ENCODE peak calls at places on chromosomes 6 and 20, in five cellular contexts. F is AG04450, P is Peyer's patch, V is MM.1S, B is NB4. K is an unnamed sample.
A peak's percentile ranks its signal among the peaks of the same experiment; 100 is the strongest.

GRCh38 chr6:150934380-150934779 is 68.9 kb downstream of the MTHFD1L start:
- DNase-seq in P (no peak), F (no peak), V (no peak), B (no peak), K (no peak)

GRCh38 chr6:12890171-12890790 is 173.7 kb downstream of the PHACTR1 start:
- DNase-seq in P (peak; percentile 65), B (peak; percentile 35), V (peak; percentile 10), F (no peak), K (no peak)

GRCh38 chr20:48656661-48657211 is 171.1 kb downstream of the PREX1 start:
- DNase-seq in V (no peak), F (no peak), B (no peak), P (no peak), K (no peak)

GRCh38 chr20:15656124-15656523 is 917.1 kb downstream of the KIF16B start:
- DNase-seq in F (no peak), P (no peak), V (no peak), B (no peak), K (no peak)

GRCh38 chr6:141359953-141360352 is 772.8 kb upstream of the GJE1 start:
- DNase-seq in V (no peak), F (no peak), B (no peak), P (no peak), K (no peak)

GRCh38 chr6:63997727-63998126 is 362.1 kb downstream of the PHF3 start:
- DNase-seq in V (no peak), B (no peak), F (no peak), P (no peak), K (no peak)

GRCh38 chr6:31777667-31778050 is 531 bp upstream of the VWA7 start:
- DNase-seq in B (no peak), V (no peak), F (no peak), P (no peak), K (no peak)

GRCh38 chr6:32068867-32069266 is 30.7 kb downstream of the CYP21A2 start:
- DNase-seq in V (no peak), P (no peak), B (no peak), F (no peak), K (no peak)

GRCh38 chr20:35820715-35821114 is 48.9 kb downstream of the PHF20 start:
- DNase-seq in V (no peak), P (no peak), B (no peak), F (no peak), K (no peak)

GRCh38 chr6:163335671-163336545 is 78.6 kb upstream of the QKI start:
- DNase-seq in V (no peak), P (no peak), F (no peak), B (no peak), K (no peak)

GRCh38 chr6:148857817-148858390 is 111.1 kb downstream of the UST start:
- DNase-seq in F (peak; percentile 91), P (no peak), V (no peak), B (no peak), K (no peak)

GRCh38 chr6:134041093-134041492 is 11.3 kb downstream of the SLC2A12 start:
- DNase-seq in P (no peak), B (peak; percentile 37), F (no peak), V (no peak), K (no peak)

GRCh38 chr20:34861386-34862084 is 11.1 kb downstream of the GGT7 start:
- DNase-seq in F (no peak), V (no peak), P (peak; percentile 84), B (peak; percentile 28), K (no peak)

GRCh38 chr6:106759112-106759511 is 129.7 kb downstream of the QRSL1 start:
- DNase-seq in V (no peak), F (no peak), B (no peak), P (no peak), K (no peak)

GRCh38 chr6:116624036-116624805 is 7.9 kb downstream of the RSPH4A start:
- DNase-seq in F (no peak), P (no peak), V (no peak), B (no peak), K (no peak)

GRCh38 chr6:7543761-7544424 is 2.4 kb downstream of the DSP start:
- DNase-seq in F (no peak), P (no peak), V (no peak), B (peak; percentile 35), K (no peak)

GRCh38 chr20:19322061-19322985 is 109.9 kb downstream of the SLC24A3 start:
- DNase-seq in P (no peak), F (no peak), V (no peak), B (no peak), K (no peak)

GRCh38 chr6:81401970-81402690 is 350.4 kb downstream of the TENT5A start:
- DNase-seq in F (no peak), P (no peak), B (no peak), V (no peak), K (no peak)

GRCh38 chr6:142945446-142946180 is 637 bp upstream of the HIVEP2 start:
- DNase-seq in B (peak; percentile 73), P (peak; percentile 79), V (peak; percentile 28), F (no peak), K (no peak)

GRCh38 chr20:53660078-53660909 is 66.7 kb upstream of the ZNF217 start:
- DNase-seq in F (no peak), B (no peak), V (peak; percentile 44), P (peak; percentile 66), K (no peak)

GRCh38 chr20:10250902-10251301 is 32.3 kb downstream of the SNAP25 start:
- DNase-seq in F (no peak), P (no peak), B (no peak), V (no peak), K (no peak)

GRCh38 chr6:56096454-56096853 is 150.9 kb downstream of the COL21A1 start:
- DNase-seq in V (no peak), B (no peak), F (no peak), P (no peak), K (no peak)

GRCh38 chr20:23069073-23069472 is 17.1 kb downstream of the CD93 start:
- DNase-seq in V (no peak), B (no peak), F (no peak), P (no peak), K (no peak)

GRCh38 chr20:63076421-63076820 is 69.7 kb upstream of the BHLHE23 start:
- DNase-seq in B (no peak), P (no peak), V (no peak), F (no peak), K (no peak)

GRCh38 chr6:122609881-122610689 is at the start of gene PKIB:
- DNase-seq in V (peak; percentile 86), F (no peak), B (no peak), P (peak; percentile 85), K (no peak)

GRCh38 chr6:45436544-45437440 is 59.1 kb upstream of the SUPT3H start:
- DNase-seq in F (no peak), B (peak; percentile 94), V (no peak), P (no peak), K (peak; percentile 10)

GRCh38 chr20:18024606-18025127 is 33.0 kb downstream of the OVOL2 start:
- DNase-seq in P (no peak), F (no peak), B (no peak), V (no peak), K (no peak)

GRCh38 chr20:54351371-54352136 is 123.8 kb upstream of the DOK5 start:
- DNase-seq in V (no peak), B (no peak), P (no peak), F (no peak), K (no peak)

GRCh38 chr6:3786131-3786530 is 34.6 kb upstream of the PXDC1 start:
- DNase-seq in P (no peak), B (no peak), F (no peak), V (no peak), K (no peak)

GRCh38 chr6:43907312-43907711 is 137.3 kb downstream of the VEGFA start:
- DNase-seq in V (no peak), F (no peak), P (no peak), B (no peak), K (no peak)

GRCh38 chr20:54073288-54073687 is 2.9 kb upstream of the BCAS1 start:
- DNase-seq in V (no peak), B (no peak), P (no peak), F (no peak), K (no peak)

GRCh38 chr6:166009385-166010031 is 158.1 kb downstream of the TBXT start:
- DNase-seq in B (no peak), F (no peak), V (no peak), P (no peak), K (no peak)
- H3K4me3 ChIP-seq in B (no peak overlapping the region), F (peak overlapping the region; percentile 66), V (no peak overlapping the region), P (no peak overlapping the region), K (no peak overlapping the region)

GRCh38 chr6:40874495-40874894 is 164.5 kb downstream of the UNC5CL start:
- DNase-seq in P (no peak), F (no peak), B (peak; percentile 33), V (no peak), K (no peak)
- TF ChIP-seq CTCF in P (no peak), F (no peak), B (peak; percentile 26), V (no peak), K (peak; percentile 18)

DNA sequence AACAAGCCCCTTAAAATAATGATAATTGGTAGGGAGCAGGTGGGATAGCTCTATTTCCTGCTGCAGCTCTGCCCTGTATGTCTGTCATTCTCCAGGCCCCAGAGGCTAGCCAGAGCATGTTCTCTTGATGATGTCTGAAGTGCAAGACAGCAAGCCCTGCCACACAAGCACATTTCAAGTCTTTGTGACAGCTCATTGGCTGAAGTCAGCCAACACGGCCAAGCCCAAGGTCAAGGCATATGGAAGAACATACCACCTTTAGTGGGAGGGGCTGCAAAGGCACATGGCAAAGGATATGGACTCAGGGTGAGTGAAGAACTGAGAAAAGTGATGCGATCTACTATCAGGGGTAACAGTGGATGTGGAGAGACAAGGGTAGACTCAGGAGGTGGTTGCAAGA is 116.1 kb downstream of the PRND start:
- DNase-seq in F (no peak), P (no peak), V (no peak), B (no peak), K (no peak)
- H3K4me3 ChIP-seq in F (no peak overlapping the region), P (no peak overlapping the region), V (no peak overlapping the region), B (no peak overlapping the region), K (no peak overlapping the region)

GRCh38 chr6:53044071-53044470 is 21.1 kb upstream of the FBXO9 start:
- DNase-seq in F (no peak), P (no peak), V (no peak), B (no peak), K (no peak)
- TF ChIP-seq CTCF in F (no peak), P (no peak), V (no peak), B (no peak), K (no peak)